ENCODE peak calls at places on chromosomes 3 and 15, in eight cellular contexts. M is upper lobe of right lung, Z is IMR-90, T is GM23338, D is sigmoid colon, C is suprapubic skin, W is gastrocnemius medialis, P is prostate gland. V is an unnamed sample. For H3K27me3 and H3K36me3, the result is how much of the 10 kb centered on the place peaks cover.

GRCh38 chr15:47820780-47821319 is 103.5 kb downstream of the SEMA6D start:
- DNase-seq in D (no peak), C (no peak), Z (peak), W (no peak), P (no peak), M (no peak), T (no peak), V (no peak)

GRCh38 chr3:58384381-58385090 is 49.1 kb downstream of the PDHB start:
- DNase-seq in W (no peak), T (no peak), C (no peak), D (no peak), Z (peak), P (no peak), M (no peak), V (no peak)

GRCh38 chr3:146250449-146251382 is at the start of gene PLSCR4:
- DNase-seq in M (peak), D (peak), T (peak), W (peak), P (peak), Z (peak), C (peak), V (peak)

GRCh38 chr3:14907043-14907966 is 40.1 kb upstream of the NR2C2 start:
- DNase-seq in P (no peak), Z (no peak), T (no peak), W (no peak), M (no peak), C (peak), D (no peak), V (peak)

GRCh38 chr3:69442771-69443197 is 56.9 kb upstream of the FRMD4B start:
- DNase-seq in D (no peak), T (no peak), W (no peak), M (no peak), P (no peak), Z (no peak), C (no peak), V (no peak)

GRCh38 chr3:150307862-150308261 is 100.2 kb upstream of the TSC22D2 start:
- DNase-seq in D (no peak), T (no peak), Z (no peak), M (no peak), P (no peak), W (no peak), C (no peak), V (no peak)

GRCh38 chr3:14473411-14473891 is 66.7 kb downstream of the GRIP2 start:
- DNase-seq in D (no peak), M (no peak), T (no peak), C (no peak), Z (no peak), P (no peak), W (no peak), V (no peak)

GRCh38 chr3:182294256-182294655 is 499.0 kb upstream of the ATP11B start:
- DNase-seq in Z (no peak), D (no peak), C (no peak), M (no peak), T (no peak), P (no peak), W (no peak), V (no peak)

GRCh38 chr3:11721114-11721440 is 77.4 kb upstream of the VGLL4 start:
- DNase-seq in D (no peak), M (no peak), P (no peak), W (no peak), Z (no peak), T (no peak), C (no peak), V (no peak)

GRCh38 chr15:58873267-58873666 is 60.2 kb downstream of the SLTM start:
- DNase-seq in C (no peak), Z (peak), P (no peak), W (no peak), T (no peak), M (no peak), D (no peak), V (no peak)

GRCh38 chr3:184574552-184575430 is 13.2 kb downstream of the EPHB3 start:
- DNase-seq in T (peak), W (no peak), D (no peak), P (no peak), Z (no peak), M (no peak), C (no peak), V (peak)

GRCh38 chr3:153397806-153398205 is 235.8 kb downstream of the RAP2B start:
- DNase-seq in W (no peak), M (no peak), C (no peak), P (no peak), Z (no peak), D (no peak), T (no peak), V (no peak)
- H3K4me3 ChIP-seq in W (no peak), M (no peak), C (no peak), P (no peak), Z (no peak), D (no peak), T (no peak), V (no peak)

GRCh38 chr3:172847292-172847691 is 96.8 kb downstream of the ECT2 start:
- DNase-seq in Z (no peak), W (no peak), C (no peak), M (no peak), D (no peak), T (no peak), P (no peak), V (no peak)

GRCh38 chr3:172853005-172853404 is 102.5 kb downstream of the ECT2 start:
- DNase-seq in T (no peak), W (no peak), C (no peak), Z (no peak), P (no peak), D (no peak), M (no peak), V (no peak)

GRCh38 chr3:172846103-172846561 is 95.6 kb downstream of the ECT2 start:
- DNase-seq in P (no peak), M (no peak), W (no peak), Z (no peak), T (no peak), C (no peak), D (no peak), V (no peak)

GRCh38 chr3:172846706-172847105 is 96.2 kb downstream of the ECT2 start:
- DNase-seq in M (no peak), C (no peak), W (no peak), D (no peak), Z (no peak), T (no peak), P (no peak), V (no peak)

DNA sequence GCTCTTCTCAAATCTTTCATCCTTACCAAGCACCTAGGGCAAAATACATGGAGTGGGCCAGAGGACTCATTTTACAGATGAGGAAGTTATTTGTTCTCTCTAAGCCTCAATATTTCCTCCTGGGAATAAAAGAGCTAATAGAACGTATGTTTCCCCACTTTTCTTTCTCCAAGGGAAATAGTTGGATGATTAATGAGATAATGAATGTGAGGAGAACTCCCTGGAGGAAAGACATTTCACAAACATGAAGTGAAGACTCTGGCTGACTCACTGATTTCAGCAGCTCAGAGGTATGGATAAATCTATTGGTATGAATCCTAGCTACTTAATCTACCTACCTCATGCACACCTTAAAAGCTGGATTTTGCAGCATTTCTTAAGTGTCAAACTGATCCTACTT is 98.4 kb downstream of the ECT2 start:
- DNase-seq in T (no peak), Z (peak), C (no peak), M (no peak), D (no peak), W (no peak), P (no peak), V (no peak)
- H3K27me3 ChIP-seq in T (under half), Z (under half), C (under half), M (under half), D (under half), W (under half), P (under half), V (under half)

GRCh38 chr15:70087708-70088352 is 9.9 kb downstream of the TLE3 start:
- DNase-seq in T (no peak), P (no peak), W (no peak), Z (no peak), D (no peak), M (no peak), C (no peak), V (no peak)

GRCh38 chr15:70089692-70089971 is 8.1 kb downstream of the TLE3 start:
- DNase-seq in P (no peak), T (no peak), W (no peak), C (no peak), Z (no peak), D (no peak), M (no peak), V (no peak)

GRCh38 chr15:70088427-70088826 is 9.3 kb downstream of the TLE3 start:
- DNase-seq in P (no peak), W (no peak), D (no peak), T (no peak), C (no peak), Z (no peak), M (no peak), V (no peak)

GRCh38 chr15:70090436-70091291 is 7.1 kb downstream of the TLE3 start:
- DNase-seq in W (no peak), D (no peak), Z (no peak), C (no peak), T (peak), P (no peak), M (no peak), V (peak)

GRCh38 chr15:70088887-70089691 is 8.6 kb downstream of the TLE3 start:
- DNase-seq in T (peak), D (no peak), P (no peak), Z (peak), M (no peak), W (peak), C (no peak), V (peak)
- H3K36me3 ChIP-seq in T (under half), D (under half), P (under half), Z (under half), M (under half), W (under half), C (under half), V (under half)

GRCh38 chr15:100919481-100920405 is 586 bp downstream of the LRRK1 start:
- DNase-seq in W (no peak), C (no peak), Z (peak), P (no peak), D (no peak), T (peak), M (peak), V (peak)

GRCh38 chr15:100922192-100923040 is 3.3 kb downstream of the LRRK1 start:
- DNase-seq in P (no peak), C (no peak), M (no peak), T (no peak), Z (no peak), D (no peak), W (no peak), V (no peak)

GRCh38 chr15:100920516-100921135 is 1.5 kb downstream of the LRRK1 start:
- DNase-seq in C (no peak), Z (no peak), M (no peak), P (no peak), D (no peak), T (no peak), W (no peak), V (no peak)

GRCh38 chr15:100918034-100918689 is 995 bp upstream of the LRRK1 start:
- DNase-seq in C (peak), M (peak), W (peak), D (peak), T (peak), P (peak), Z (peak), V (peak)

GRCh38 chr15:100918690-100919480 is at the start of gene LRRK1:
- DNase-seq in D (no peak), Z (peak), M (peak), C (no peak), P (no peak), T (peak), W (no peak), V (peak)
- H3K4me3 ChIP-seq in D (peak), Z (peak), M (peak), C (peak), P (peak), T (peak), W (peak), V (peak)

DNA sequence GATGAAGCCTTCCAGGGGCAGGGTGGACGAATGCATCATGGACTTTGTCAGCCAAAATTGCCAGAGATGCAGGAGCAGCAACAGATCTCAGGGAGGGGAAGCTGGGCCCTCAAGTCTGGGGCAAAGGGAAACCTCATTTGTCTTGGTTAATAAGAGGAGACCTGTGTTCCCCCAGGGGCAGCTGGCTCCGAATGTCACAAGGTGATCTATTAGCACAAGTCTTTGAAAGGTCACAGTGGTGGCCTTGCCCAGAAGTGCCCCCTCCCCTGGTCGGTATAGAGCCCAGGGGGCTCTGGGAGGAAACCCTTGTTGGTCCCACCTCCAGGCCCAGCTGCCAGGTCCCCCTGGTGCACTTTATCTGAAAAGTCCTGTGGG is 46.2 kb downstream of the ABTB1 start:
- DNase-seq in T (no peak), D (no peak), M (peak), C (peak), Z (no peak), W (no peak), P (no peak), V (no peak)
- H3K27me3 ChIP-seq in T (under half), D (under half), M (under half), C (under half), Z (under half), W (under half), P (under half), V (under half)

GRCh38 chr15:76939715-76940114 is 8.2 kb downstream of the RCN2 start:
- DNase-seq in T (no peak), P (no peak), D (no peak), W (no peak), C (no peak), Z (peak), M (no peak), V (no peak)
- H3K36me3 ChIP-seq in T (under half), P (under half), D (under half), W (under half), C (under half), Z (under half), M (under half), V (under half)

DNA sequence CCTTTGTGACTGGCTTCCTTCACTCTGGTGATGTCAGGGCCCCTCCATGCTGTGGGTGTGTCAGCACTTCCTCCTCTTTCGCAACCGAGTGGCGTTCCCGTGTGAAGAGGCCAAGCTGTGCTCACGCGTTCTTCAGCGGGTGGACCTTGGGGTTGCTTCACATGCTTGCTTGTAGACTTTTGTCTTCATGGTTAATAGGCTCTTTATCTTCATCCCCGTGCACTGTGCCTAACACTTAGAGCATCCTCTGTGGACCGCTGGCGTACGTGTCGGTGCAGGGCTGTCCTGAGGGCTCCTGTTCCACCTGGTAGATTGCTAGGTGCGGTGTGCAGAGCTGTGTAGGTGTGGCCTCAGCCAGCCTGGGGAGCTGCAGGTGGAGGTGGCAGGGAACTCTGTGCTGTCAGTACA is 182.3 kb downstream of the OR4M2 start:
- DNase-seq in C (no peak), D (no peak), W (no peak), M (peak), T (no peak), P (no peak), Z (no peak), V (no peak)
- H3K4me3 ChIP-seq in C (no peak), D (no peak), W (no peak), M (no peak), T (no peak), P (no peak), Z (no peak), V (no peak)

V was measured in H7.